ENCODE peak calls at places on chromosomes 6 and 20, in four cellular contexts. F is upper lobe of left lung, O is prostate gland, X is stomach. S is an unnamed sample.

GRCh38 chr6:47098570-47098993 is 56.5 kb upstream of the ADGRF1 start:
- DNase-seq in F (no peak), O (peak; percentile 19), X (no peak), S (no peak)

GRCh38 chr6:131831392-131831791 is 23.6 kb downstream of the ENPP1 start:
- DNase-seq in F (no peak), O (no peak), X (no peak), S (no peak)

GRCh38 chr6:42230320-42231034 is 12.8 kb upstream of the MRPS10 start:
- DNase-seq in F (no peak), O (no peak), X (no peak), S (no peak)

GRCh38 chr20:25281541-25281991 is 33.7 kb downstream of the PYGB start:
- DNase-seq in F (peak; percentile 19), O (no peak), X (peak; percentile 38), S (peak; percentile 37)

GRCh38 chr6:158004696-158005095 is 23.0 kb downstream of the SYNJ2 start:
- DNase-seq in F (no peak), O (no peak), X (no peak), S (no peak)

GRCh38 chr6:24802271-24803059 is 3.7 kb upstream of the ARMH2 start:
- DNase-seq in F (no peak), O (no peak), X (no peak), S (no peak)

GRCh38 chr20:13694420-13695150 is 55.9 kb upstream of the TASP1 start:
- DNase-seq in F (no peak), O (no peak), X (no peak), S (no peak)

GRCh38 chr6:39189915-39190544 is 39.2 kb downstream of the KCNK5 start:
- DNase-seq in F (peak; percentile 85), O (no peak), X (peak; percentile 72), S (no peak)

GRCh38 chr20:50053790-50054547 is 59.0 kb downstream of the UBE2V1 start:
- DNase-seq in F (no peak), O (no peak), X (no peak), S (no peak)

GRCh38 chr6:1479095-1479494 is 89.7 kb downstream of the FOXF2 start:
- DNase-seq in F (no peak), O (no peak), X (no peak), S (no peak)

GRCh38 chr20:62366370-62367135 is 559 bp downstream of the LAMA5 start:
- DNase-seq in F (peak; percentile 85), O (peak; percentile 73), X (no peak), S (no peak)

GRCh38 chr20:53865905-53866786 is 204.2 kb downstream of the BCAS1 start:
- DNase-seq in F (peak; percentile 28), O (peak; percentile 72), X (peak; percentile 60), S (peak; percentile 64)

GRCh38 chr20:17470521-17470920 is 60.7 kb downstream of the BFSP1 start:
- DNase-seq in F (no peak), O (no peak), X (no peak), S (no peak)

GRCh38 chr6:128554302-128554701 is 33.9 kb upstream of the PTPRK start:
- DNase-seq in F (no peak), O (no peak), X (no peak), S (no peak)

GRCh38 chr6:156944412-156944811 is 167.2 kb downstream of the ARID1B start:
- DNase-seq in F (no peak), O (no peak), X (no peak), S (no peak)
- H3K4me3 ChIP-seq in F (no peak overlapping the region), O (no peak overlapping the region), X (no peak overlapping the region), S (no peak overlapping the region)

GRCh38 chr6:84065718-84066290 is 32.2 kb downstream of the MRAP2 start:
- DNase-seq in F (no peak), O (peak; percentile 51), X (no peak), S (peak; percentile 20)
- TF ChIP-seq POLR2AphosphoS5 in F (no peak), O (no peak), X (no peak), S (no peak)

GRCh38 chr6:44270526-44271405 is 516 bp downstream of the TMEM151B start:
- DNase-seq in F (no peak), O (no peak), X (no peak), S (no peak)
- H3K4me3 ChIP-seq in F (peak overlapping the region; percentile 47), O (peak overlapping the region; percentile 29), X (peak overlapping the region; percentile 58), S (peak overlapping the region; percentile 52)

GRCh38 chr6:136792066-136792944 is at the start of gene MAP3K5:
- DNase-seq in F (peak; percentile 89), O (peak; percentile 88), X (peak; percentile 94), S (peak; percentile 78)
- TF ChIP-seq POLR2AphosphoS5 in F (peak; percentile 63), O (no peak), X (peak; percentile 55), S (no peak)

DNA sequence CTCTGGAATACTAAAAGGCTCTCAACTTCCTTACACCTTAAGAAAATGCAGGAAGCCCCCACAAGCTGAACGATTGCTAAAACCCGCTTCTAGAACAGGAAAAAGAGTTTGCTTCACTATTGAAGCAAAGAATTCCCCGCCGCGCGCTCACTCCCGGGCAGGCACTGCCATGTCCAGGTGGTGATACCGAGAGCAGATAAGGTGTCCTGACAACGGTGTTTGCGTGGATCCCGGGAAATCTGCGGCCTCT is 1.1 kb downstream of the RRAGD start:
- DNase-seq in F (peak; percentile 33), O (peak; percentile 28), X (peak; percentile 27), S (no peak)
- H3K4me3 ChIP-seq in F (peak overlapping the region; percentile 70), O (peak overlapping the region; percentile 82), X (peak overlapping the region; percentile 91), S (peak overlapping the region; percentile 84)

DNA sequence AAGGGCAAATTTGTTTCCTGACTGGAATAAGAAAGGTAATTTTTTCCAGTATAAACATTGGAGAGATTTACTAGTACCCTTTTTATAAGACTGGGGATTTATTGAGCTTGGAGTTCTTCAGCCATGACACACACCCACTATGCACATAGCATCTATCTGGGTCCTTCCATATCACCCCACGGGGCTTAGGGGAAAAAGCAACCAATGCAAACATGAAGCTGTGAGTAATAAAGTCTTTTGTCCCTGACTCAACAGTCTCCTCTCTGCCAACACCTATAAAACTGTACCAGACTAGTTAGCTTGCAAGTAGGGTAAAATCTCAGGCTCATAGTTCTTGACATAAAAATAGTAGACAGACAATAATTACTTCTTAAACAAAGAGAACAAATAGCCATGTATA is 23.4 kb downstream of the COL21A1 start:
- DNase-seq in F (no peak), O (no peak), X (no peak), S (no peak)
- TF ChIP-seq POLR2AphosphoS5 in F (no peak), O (peak; percentile 52), X (no peak), S (no peak)

GRCh38 chr6:90296346-90297123 is at the start of gene BACH2:
- DNase-seq in F (peak; percentile 93), O (peak; percentile 95), X (peak; percentile 95), S (peak; percentile 87)
- H3K4me3 ChIP-seq in F (peak within 1 kb of the TSS; percentile 86), O (peak within 1 kb of the TSS; percentile 89), X (peak within 1 kb of the TSS; percentile 85), S (peak within 1 kb of the TSS; percentile 99)

GRCh38 chr20:31951530-31952453 is at the start of gene PDRG1:
- DNase-seq in F (peak; percentile 96), O (peak; percentile 89), X (peak; percentile 98), S (peak; percentile 96)
- TF ChIP-seq POLR2AphosphoS5 in F (peak; percentile 90), O (peak; percentile 97), X (peak; percentile 74), S (peak; percentile 85)

DNA sequence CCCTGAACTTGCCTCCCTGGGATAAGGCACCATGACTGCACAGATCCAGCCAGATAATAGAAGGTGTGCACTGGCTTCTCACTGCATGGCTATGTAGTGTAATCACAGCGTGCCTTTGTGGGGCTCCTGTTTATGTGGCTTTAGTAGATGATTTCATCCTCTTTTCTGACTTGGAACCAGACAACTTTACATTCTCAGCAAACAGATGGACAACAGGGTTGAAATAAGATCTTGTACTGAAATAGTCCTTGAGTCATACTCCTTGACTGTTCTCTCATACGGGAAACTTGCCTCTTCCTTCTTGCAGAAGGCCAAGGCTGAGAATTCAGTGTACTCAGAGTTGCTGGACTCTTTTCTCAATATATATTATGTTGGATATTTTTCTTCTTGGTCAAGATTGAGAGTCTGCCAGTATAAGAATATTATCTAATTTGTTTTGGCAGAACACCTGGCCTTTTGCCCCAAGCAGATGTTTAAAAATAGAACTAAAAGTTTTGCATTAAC is 25.0 kb upstream of the RNF144B start:
- DNase-seq in F (no peak), O (no peak), X (no peak), S (no peak)
- H3K4me3 ChIP-seq in F (no peak overlapping the region), O (no peak overlapping the region), X (no peak overlapping the region), S (no peak overlapping the region)

S was measured in breast epithelium.